ENCODE peak calls at places on chromosomes 11 and 22, in four cellular contexts. One of them, this sample, is unnamed. For H3K4me1 and H3K36me3, the result is how much of the 10 kb centered on the place peaks cover.

GRCh38 chr22:28243539-28243938 is 324.5 kb upstream of the PITPNB start:
- DNase-seq in mesenchymal stem cell: peak
- DNase-seq in breast epithelium: no peak
- DNase-seq in HCT116: no peak
- DNase-seq in this sample: no peak

GRCh38 chr11:30012346-30012745 is 4.5 kb downstream of the KCNA4 start:
- DNase-seq in mesenchymal stem cell: no peak
- DNase-seq in breast epithelium: no peak
- DNase-seq in HCT116: no peak
- DNase-seq in this sample: no peak

GRCh38 chr22:39923689-39924088 is 22.8 kb downstream of the GRAP2 start:
- DNase-seq in mesenchymal stem cell: no peak
- DNase-seq in breast epithelium: no peak
- DNase-seq in HCT116: no peak
- DNase-seq in this sample: no peak

GRCh38 chr22:36395061-36395849 is 7.5 kb upstream of the MYH9 start:
- DNase-seq in mesenchymal stem cell: no peak
- DNase-seq in breast epithelium: peak
- DNase-seq in HCT116: no peak
- DNase-seq in this sample: no peak

GRCh38 chr11:70921804-70922203 is 330.6 kb downstream of the SHANK2 start:
- DNase-seq in mesenchymal stem cell: no peak
- DNase-seq in breast epithelium: no peak
- DNase-seq in HCT116: no peak
- DNase-seq in this sample: no peak

GRCh38 chr11:119533931-119534694 is 111.1 kb upstream of the THY1 start:
- DNase-seq in mesenchymal stem cell: peak
- DNase-seq in breast epithelium: peak
- DNase-seq in HCT116: peak
- DNase-seq in this sample: no peak

GRCh38 chr22:23803001-23803819 is 16.4 kb downstream of the SMARCB1 start:
- DNase-seq in mesenchymal stem cell: no peak
- DNase-seq in breast epithelium: no peak
- DNase-seq in HCT116: no peak
- DNase-seq in this sample: no peak

GRCh38 chr11:84247931-84248330 is 961.8 kb upstream of the CCDC90B start:
- DNase-seq in mesenchymal stem cell: no peak
- DNase-seq in breast epithelium: no peak
- DNase-seq in HCT116: no peak
- DNase-seq in this sample: no peak

GRCh38 chr22:20946080-20946986 is 20.7 kb upstream of the AIFM3 start:
- DNase-seq in mesenchymal stem cell: peak
- DNase-seq in breast epithelium: no peak
- DNase-seq in HCT116: no peak
- DNase-seq in this sample: no peak

GRCh38 chr22:43136255-43136654 is 6.9 kb downstream of the MCAT start:
- DNase-seq in mesenchymal stem cell: peak
- DNase-seq in breast epithelium: no peak
- DNase-seq in HCT116: no peak
- DNase-seq in this sample: no peak

GRCh38 chr11:119085523-119085878 is 820 bp downstream of the HMBS start:
- DNase-seq in mesenchymal stem cell: no peak
- DNase-seq in breast epithelium: no peak
- DNase-seq in HCT116: no peak
- DNase-seq in this sample: no peak

GRCh38 chr11:111329306-111330204 is 31.2 kb downstream of the POU2AF3 start:
- DNase-seq in mesenchymal stem cell: no peak
- DNase-seq in breast epithelium: no peak
- DNase-seq in HCT116: no peak
- DNase-seq in this sample: no peak

GRCh38 chr11:123421589-123421988 is 8.5 kb upstream of the GRAMD1B start:
- DNase-seq in mesenchymal stem cell: no peak
- DNase-seq in breast epithelium: no peak
- DNase-seq in HCT116: no peak
- DNase-seq in this sample: no peak

GRCh38 chr22:35053060-35053835 is 12.7 kb upstream of the ISX start:
- DNase-seq in mesenchymal stem cell: no peak
- DNase-seq in breast epithelium: no peak
- DNase-seq in HCT116: no peak
- DNase-seq in this sample: no peak

GRCh38 chr11:94740975-94741707 is 27.0 kb upstream of the AMOTL1 start:
- DNase-seq in mesenchymal stem cell: peak
- DNase-seq in breast epithelium: peak
- DNase-seq in HCT116: peak
- DNase-seq in this sample: peak

GRCh38 chr11:33444835-33445594 is 187.8 kb downstream of the HIPK3 start:
- DNase-seq in mesenchymal stem cell: no peak
- DNase-seq in breast epithelium: no peak
- DNase-seq in HCT116: no peak
- DNase-seq in this sample: no peak

GRCh38 chr11:1863352-1864215 is 10.7 kb downstream of the LSP1 start:
- DNase-seq in mesenchymal stem cell: peak
- DNase-seq in breast epithelium: peak
- DNase-seq in HCT116: peak
- DNase-seq in this sample: no peak

GRCh38 chr11:124983674-124984511 is 29.9 kb downstream of the CCDC15 start:
- DNase-seq in mesenchymal stem cell: no peak
- DNase-seq in breast epithelium: no peak
- DNase-seq in HCT116: no peak
- DNase-seq in this sample: no peak

GRCh38 chr11:8267280-8267679 is 3.6 kb upstream of the LMO1 start:
- DNase-seq in mesenchymal stem cell: no peak
- DNase-seq in breast epithelium: peak
- DNase-seq in HCT116: no peak
- DNase-seq in this sample: no peak

GRCh38 chr11:15816270-15816871 is 540.0 kb downstream of the SOX6 start:
- DNase-seq in mesenchymal stem cell: peak
- DNase-seq in breast epithelium: no peak
- DNase-seq in HCT116: no peak
- DNase-seq in this sample: no peak

GRCh38 chr11:67500818-67501584 is 4.2 kb downstream of the PITPNM1 start:
- DNase-seq in mesenchymal stem cell: no peak
- DNase-seq in breast epithelium: no peak
- DNase-seq in HCT116: no peak
- DNase-seq in this sample: no peak

GRCh38 chr11:73528877-73529530 is 68.9 kb downstream of the FAM168A start:
- DNase-seq in mesenchymal stem cell: no peak
- DNase-seq in breast epithelium: no peak
- DNase-seq in HCT116: no peak
- DNase-seq in this sample: no peak

GRCh38 chr11:109859325-109859724 is 233.9 kb upstream of the ZC3H12C start:
- DNase-seq in mesenchymal stem cell: peak
- DNase-seq in breast epithelium: no peak
- DNase-seq in HCT116: peak
- DNase-seq in this sample: no peak

GRCh38 chr11:17384002-17384511 is 4.4 kb downstream of the KCNJ11 start:
- DNase-seq in mesenchymal stem cell: peak
- DNase-seq in breast epithelium: peak
- DNase-seq in HCT116: peak
- DNase-seq in this sample: peak

GRCh38 chr22:48979482-48979881 is 848.2 kb downstream of the BRD1 start:
- DNase-seq in mesenchymal stem cell: no peak
- DNase-seq in breast epithelium: no peak
- DNase-seq in HCT116: peak
- DNase-seq in this sample: no peak

GRCh38 chr11:2295971-2296912 is 5.5 kb downstream of the C11orf21 start:
- DNase-seq in mesenchymal stem cell: no peak
- DNase-seq in breast epithelium: peak
- DNase-seq in HCT116: no peak
- DNase-seq in this sample: peak

GRCh38 chr11:637333-637592 is 194 bp downstream of the DRD4 start:
- DNase-seq in mesenchymal stem cell: no peak
- DNase-seq in breast epithelium: no peak
- DNase-seq in HCT116: no peak
- DNase-seq in this sample: no peak

GRCh38 chr11:65488273-65489058 is 10.4 kb upstream of the MALAT1 start:
- DNase-seq in mesenchymal stem cell: peak
- DNase-seq in breast epithelium: no peak
- DNase-seq in HCT116: no peak
- DNase-seq in this sample: no peak

GRCh38 chr22:47369431-47370015 is 607.1 kb downstream of the TBC1D22A start:
- DNase-seq in mesenchymal stem cell: no peak
- DNase-seq in breast epithelium: no peak
- DNase-seq in HCT116: no peak
- DNase-seq in this sample: no peak

GRCh38 chr11:18721576-18722292 is 4.3 kb downstream of the IGSF22 start:
- DNase-seq in mesenchymal stem cell: peak
- DNase-seq in breast epithelium: no peak
- DNase-seq in HCT116: peak
- DNase-seq in this sample: peak

GRCh38 chr11:27350503-27350902 is 12.5 kb downstream of the CCDC34 start:
- DNase-seq in mesenchymal stem cell: no peak
- DNase-seq in breast epithelium: no peak
- DNase-seq in HCT116: no peak
- DNase-seq in this sample: no peak

DNA sequence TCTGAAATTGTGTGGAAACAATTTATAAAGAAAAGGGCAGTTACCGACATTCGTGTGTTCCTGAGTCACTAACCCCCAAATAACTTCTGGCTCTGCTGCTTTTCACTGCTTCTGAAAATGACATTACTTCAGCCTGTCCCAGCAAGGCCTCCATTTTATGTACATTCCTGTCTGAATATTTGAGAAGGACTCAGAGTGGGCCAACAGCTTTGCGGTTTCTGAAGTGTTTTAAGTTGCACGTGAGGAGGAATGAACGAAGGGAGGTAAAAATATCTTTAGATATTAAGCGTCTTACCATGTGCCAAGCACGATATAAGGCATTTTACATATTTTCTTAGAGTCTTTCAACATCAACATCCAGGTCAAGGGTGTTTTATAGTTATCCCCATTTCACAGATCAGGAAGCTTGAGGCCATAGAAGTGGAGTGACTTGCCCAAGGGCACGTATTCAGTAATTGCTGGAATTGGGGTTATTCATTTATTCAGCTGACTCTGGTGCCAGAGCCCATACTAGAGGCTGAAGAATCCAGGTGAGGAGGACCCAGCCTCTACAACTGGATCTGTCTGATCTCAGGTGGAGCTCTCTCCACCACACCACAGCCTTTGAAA is 30.8 kb upstream of the WNT11 start:
- DNase-seq in mesenchymal stem cell: peak
- DNase-seq in breast epithelium: no peak
- DNase-seq in HCT116: no peak
- DNase-seq in this sample: no peak
- H3K4me1 ChIP-seq in mesenchymal stem cell: under half
- H3K4me1 ChIP-seq in breast epithelium: under half
- H3K4me1 ChIP-seq in HCT116: under half
- H3K4me1 ChIP-seq in this sample: under half

GRCh38 chr11:60919320-60919719 is 4.9 kb upstream of the TMEM132A start:
- DNase-seq in mesenchymal stem cell: no peak
- DNase-seq in breast epithelium: no peak
- DNase-seq in HCT116: no peak
- DNase-seq in this sample: no peak

GRCh38 chr11:60919956-60920355 is 4.3 kb upstream of the TMEM132A start:
- DNase-seq in mesenchymal stem cell: no peak
- DNase-seq in breast epithelium: no peak
- DNase-seq in HCT116: no peak
- DNase-seq in this sample: no peak

GRCh38 chr11:60918251-60918940 is 4.4 kb downstream of the TMEM109 start:
- DNase-seq in mesenchymal stem cell: no peak
- DNase-seq in breast epithelium: no peak
- DNase-seq in HCT116: no peak
- DNase-seq in this sample: no peak

GRCh38 chr11:60917267-60917666 is 3.3 kb downstream of the TMEM109 start:
- DNase-seq in mesenchymal stem cell: no peak
- DNase-seq in breast epithelium: no peak
- DNase-seq in HCT116: no peak
- DNase-seq in this sample: no peak

GRCh38 chr11:60918941-60919275 is 5.0 kb downstream of the TMEM109 start:
- DNase-seq in mesenchymal stem cell: peak
- DNase-seq in breast epithelium: no peak
- DNase-seq in HCT116: no peak
- DNase-seq in this sample: no peak
- H3K36me3 ChIP-seq in mesenchymal stem cell: under half
- H3K36me3 ChIP-seq in breast epithelium: under half
- H3K36me3 ChIP-seq in HCT116: under half
- H3K36me3 ChIP-seq in this sample: under half

GRCh38 chr11:83004855-83005556 is 66.7 kb downstream of the RAB30 start:
- DNase-seq in mesenchymal stem cell: no peak
- DNase-seq in breast epithelium: no peak
- DNase-seq in HCT116: no peak
- DNase-seq in this sample: no peak
- H3K4me1 ChIP-seq in mesenchymal stem cell: under half
- H3K4me1 ChIP-seq in breast epithelium: under half
- H3K4me1 ChIP-seq in HCT116: under half
- H3K4me1 ChIP-seq in this sample: under half

GRCh38 chr22:17827466-17827865 is 53.2 kb upstream of the BID start:
- DNase-seq in mesenchymal stem cell: no peak
- DNase-seq in breast epithelium: no peak
- DNase-seq in HCT116: no peak
- DNase-seq in this sample: no peak

GRCh38 chr22:17829691-17830040 is 55.4 kb upstream of the BID start:
- DNase-seq in mesenchymal stem cell: no peak
- DNase-seq in breast epithelium: no peak
- DNase-seq in HCT116: no peak
- DNase-seq in this sample: no peak

GRCh38 chr22:17830041-17830961 is 56.0 kb upstream of the BID start:
- DNase-seq in mesenchymal stem cell: peak
- DNase-seq in breast epithelium: peak
- DNase-seq in HCT116: peak
- DNase-seq in this sample: peak

GRCh38 chr22:17826151-17826550 is 51.9 kb upstream of the BID start:
- DNase-seq in mesenchymal stem cell: no peak
- DNase-seq in breast epithelium: no peak
- DNase-seq in HCT116: no peak
- DNase-seq in this sample: no peak

GRCh38 chr22:17828502-17829080 is 54.3 kb upstream of the BID start:
- DNase-seq in mesenchymal stem cell: no peak
- DNase-seq in breast epithelium: no peak
- DNase-seq in HCT116: no peak
- DNase-seq in this sample: no peak
- H3K36me3 ChIP-seq in mesenchymal stem cell: half or more
- H3K36me3 ChIP-seq in breast epithelium: under half
- H3K36me3 ChIP-seq in HCT116: under half
- H3K36me3 ChIP-seq in this sample: under half

GRCh38 chr11:76249195-76249741 is 43.0 kb upstream of the WNT11 start:
- DNase-seq in mesenchymal stem cell: no peak
- DNase-seq in breast epithelium: no peak
- DNase-seq in HCT116: no peak
- DNase-seq in this sample: no peak
- H3K4me1 ChIP-seq in mesenchymal stem cell: under half
- H3K4me1 ChIP-seq in breast epithelium: under half
- H3K4me1 ChIP-seq in HCT116: under half
- H3K4me1 ChIP-seq in this sample: under half

GRCh38 chr11:61873588-61874459 is 17.5 kb downstream of the FADS3 start:
- DNase-seq in mesenchymal stem cell: no peak
- DNase-seq in breast epithelium: no peak
- DNase-seq in HCT116: no peak
- DNase-seq in this sample: no peak
- H3K36me3 ChIP-seq in mesenchymal stem cell: under half
- H3K36me3 ChIP-seq in breast epithelium: under half
- H3K36me3 ChIP-seq in HCT116: under half
- H3K36me3 ChIP-seq in this sample: under half

GRCh38 chr11:64344160-64344559 is 4.2 kb downstream of the CCDC88B start:
- DNase-seq in mesenchymal stem cell: no peak
- DNase-seq in breast epithelium: no peak
- DNase-seq in HCT116: no peak
- DNase-seq in this sample: no peak
- H3K4me1 ChIP-seq in mesenchymal stem cell: under half
- H3K4me1 ChIP-seq in breast epithelium: under half
- H3K4me1 ChIP-seq in HCT116: under half
- H3K4me1 ChIP-seq in this sample: under half